ENCODE peak calls at places on chromosome 9, in seven cellular contexts. W, B, U, H, K, N and S are unnamed samples.

GRCh38 chr9:12785251-12785880 is 10.5 kb downstream of the LURAP1L start:
- DNase-seq in W (peak), B (peak), U (peak), H (no peak), K (no peak), N (no peak), S (peak)

GRCh38 chr9:72592501-72593403 is 71.3 kb downstream of the TMC1 start:
- DNase-seq in W (no peak), B (no peak), U (peak), H (no peak), K (peak), N (no peak), S (peak)

GRCh38 chr9:116322521-116322920 is 168.9 kb downstream of the PAPPA start:
- DNase-seq in W (no peak), B (no peak), U (peak), H (no peak), K (no peak), N (peak), S (peak)

GRCh38 chr9:117403403-117403811 is 11.4 kb downstream of the ASTN2 start:
- DNase-seq in W (no peak), B (no peak), U (no peak), H (no peak), K (no peak), N (no peak), S (no peak)

GRCh38 chr9:14156046-14156445 is 157.9 kb downstream of the NFIB start:
- DNase-seq in W (no peak), B (no peak), U (no peak), H (no peak), K (peak), N (no peak), S (no peak)

GRCh38 chr9:35533398-35533797 is 43.5 kb downstream of the RUSC2 start:
- DNase-seq in W (no peak), B (no peak), U (peak), H (peak), K (no peak), N (no peak), S (peak)

GRCh38 chr9:134058716-134059115 is 9.1 kb downstream of the BRD3 start:
- DNase-seq in W (no peak), B (no peak), U (peak), H (no peak), K (no peak), N (no peak), S (peak)

GRCh38 chr9:70553718-70554673 is 139.5 kb upstream of the KLF9 start:
- DNase-seq in W (no peak), B (no peak), U (peak), H (no peak), K (no peak), N (no peak), S (peak)

GRCh38 chr9:124220551-124221451 is 36.9 kb upstream of the NEK6 start:
- DNase-seq in W (no peak), B (no peak), U (peak), H (no peak), K (no peak), N (no peak), S (peak)

GRCh38 chr9:85569988-85570387 is 171.8 kb downstream of the AGTPBP1 start:
- DNase-seq in W (peak), B (no peak), U (no peak), H (no peak), K (no peak), N (peak), S (peak)

GRCh38 chr9:4987996-4988421 is 2.9 kb downstream of the JAK2 start:
- DNase-seq in W (peak), B (no peak), U (peak), H (no peak), K (peak), N (no peak), S (peak)

GRCh38 chr9:84101892-84102632 is 121.5 kb downstream of the RMI1 start:
- DNase-seq in W (no peak), B (no peak), U (no peak), H (no peak), K (no peak), N (no peak), S (no peak)

GRCh38 chr9:1759009-1759408 is 256.1 kb upstream of the SMARCA2 start:
- DNase-seq in W (no peak), B (no peak), U (no peak), H (no peak), K (peak), N (no peak), S (no peak)

GRCh38 chr9:109299901-109300300 is 21.0 kb downstream of the EPB41L4B start:
- DNase-seq in W (no peak), B (no peak), U (no peak), H (no peak), K (no peak), N (no peak), S (no peak)

GRCh38 chr9:122904466-122904822 is 715 bp downstream of the RC3H2 start:
- DNase-seq in W (no peak), B (no peak), U (peak), H (no peak), K (peak), N (no peak), S (peak)

GRCh38 chr9:36135791-36136276 is 699 bp upstream of the GLIPR2 start:
- DNase-seq in W (no peak), B (peak), U (no peak), H (no peak), K (no peak), N (no peak), S (no peak)

GRCh38 chr9:16575878-16576245 is 294.6 kb downstream of the BNC2 start:
- DNase-seq in W (no peak), B (no peak), U (peak), H (no peak), K (no peak), N (no peak), S (no peak)

GRCh38 chr9:134503301-134504105 is 138.1 kb upstream of the COL5A1 start:
- DNase-seq in W (no peak), B (no peak), U (peak), H (no peak), K (no peak), N (no peak), S (no peak)

GRCh38 chr9:69590241-69590640 is 81.9 kb downstream of the APBA1 start:
- DNase-seq in W (no peak), B (no peak), U (no peak), H (no peak), K (no peak), N (no peak), S (no peak)

GRCh38 chr9:93387791-93388190 is 63.7 kb upstream of the FAM120A start:
- DNase-seq in W (no peak), B (peak), U (no peak), H (no peak), K (no peak), N (no peak), S (no peak)

GRCh38 chr9:81028504-81028903 is 660.8 kb downstream of the TLE1 start:
- DNase-seq in W (peak), B (no peak), U (peak), H (no peak), K (no peak), N (peak), S (peak)

GRCh38 chr9:133780962-133781827 is 43.0 kb upstream of the SARDH start:
- DNase-seq in W (no peak), B (peak), U (no peak), H (no peak), K (no peak), N (no peak), S (no peak)

GRCh38 chr9:113511047-113511521 is 47.6 kb downstream of the RGS3 start:
- DNase-seq in W (no peak), B (peak), U (no peak), H (no peak), K (no peak), N (no peak), S (no peak)
- TF ChIP-seq CTCF in W (no peak), B (no peak), U (no peak), H (no peak), K (no peak), N (no peak), S (no peak)

GRCh38 chr9:129202613-129203555 is 24.8 kb upstream of the IER5L start:
- DNase-seq in W (peak), B (peak), U (peak), H (peak), K (peak), N (no peak), S (peak)
- H3K4me3 ChIP-seq in W (peak), B (peak), U (peak), H (peak), K (peak), N (peak), S (peak)

GRCh38 chr9:131008909-131009618 is at the start of gene LAMC3:
- DNase-seq in W (no peak), B (no peak), U (no peak), H (no peak), K (no peak), N (no peak), S (no peak)
- TF ChIP-seq CTCF in W (peak), B (no peak), U (peak), H (peak), K (no peak), N (peak), S (peak)

GRCh38 chr9:135579889-135580660 is 18.5 kb downstream of the PAEP start:
- DNase-seq in W (no peak), B (no peak), U (no peak), H (no peak), K (no peak), N (no peak), S (no peak)
- H3K4me3 ChIP-seq in W (no peak), B (no peak), U (no peak), H (no peak), K (no peak), N (no peak), S (no peak)

DNA sequence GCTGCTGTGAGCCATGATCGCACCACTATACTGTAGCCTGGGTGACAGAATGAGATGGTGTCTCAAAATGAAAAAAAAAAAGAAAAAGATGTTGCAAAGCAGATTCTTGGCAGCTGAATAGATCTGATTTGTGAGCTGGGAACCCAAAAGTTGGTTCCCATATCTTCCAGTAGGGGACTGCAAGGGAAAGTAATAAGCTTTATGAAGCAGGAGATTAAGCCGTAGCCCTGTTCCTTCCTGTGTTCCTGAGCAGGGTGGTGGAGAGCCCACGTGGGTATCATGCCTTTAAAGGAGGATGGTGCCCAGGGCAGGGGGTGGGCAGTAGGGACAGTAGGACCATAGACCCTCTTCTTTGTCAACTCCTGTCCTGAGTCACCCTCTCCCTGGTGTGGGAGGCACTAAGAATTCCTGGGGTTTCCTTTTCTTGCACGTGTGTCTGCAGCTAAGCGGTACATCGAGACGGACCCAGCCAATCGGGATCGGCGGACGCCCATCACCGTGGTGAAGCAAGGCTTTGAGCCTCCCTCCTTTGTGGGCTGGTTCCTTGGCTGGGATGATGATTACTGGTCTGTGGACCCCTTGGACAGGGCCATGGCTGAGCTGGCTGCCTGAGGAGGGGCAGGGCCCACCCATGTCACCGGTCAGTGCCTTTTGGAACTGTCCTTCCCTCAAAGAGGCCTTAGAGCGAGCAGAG is 37.9 kb downstream of the STOM start:
- DNase-seq in W (no peak), B (no peak), U (peak), H (no peak), K (no peak), N (no peak), S (peak)
- TF ChIP-seq CTCF in W (peak), B (no peak), U (peak), H (peak), K (no peak), N (peak), S (peak)

GRCh38 chr9:136720887-136721338 is 8.5 kb downstream of the DIPK1B start:
- DNase-seq in W (no peak), B (no peak), U (no peak), H (no peak), K (no peak), N (no peak), S (no peak)

GRCh38 chr9:136718463-136719211 is 6.3 kb downstream of the DIPK1B start:
- DNase-seq in W (no peak), B (no peak), U (no peak), H (no peak), K (no peak), N (no peak), S (no peak)

GRCh38 chr9:136719212-136719880 is 7.0 kb downstream of the DIPK1B start:
- DNase-seq in W (no peak), B (no peak), U (no peak), H (no peak), K (no peak), N (no peak), S (no peak)

GRCh38 chr9:136721339-136722092 is 9.1 kb downstream of the DIPK1B start:
- DNase-seq in W (no peak), B (no peak), U (peak), H (peak), K (no peak), N (no peak), S (peak)

DNA sequence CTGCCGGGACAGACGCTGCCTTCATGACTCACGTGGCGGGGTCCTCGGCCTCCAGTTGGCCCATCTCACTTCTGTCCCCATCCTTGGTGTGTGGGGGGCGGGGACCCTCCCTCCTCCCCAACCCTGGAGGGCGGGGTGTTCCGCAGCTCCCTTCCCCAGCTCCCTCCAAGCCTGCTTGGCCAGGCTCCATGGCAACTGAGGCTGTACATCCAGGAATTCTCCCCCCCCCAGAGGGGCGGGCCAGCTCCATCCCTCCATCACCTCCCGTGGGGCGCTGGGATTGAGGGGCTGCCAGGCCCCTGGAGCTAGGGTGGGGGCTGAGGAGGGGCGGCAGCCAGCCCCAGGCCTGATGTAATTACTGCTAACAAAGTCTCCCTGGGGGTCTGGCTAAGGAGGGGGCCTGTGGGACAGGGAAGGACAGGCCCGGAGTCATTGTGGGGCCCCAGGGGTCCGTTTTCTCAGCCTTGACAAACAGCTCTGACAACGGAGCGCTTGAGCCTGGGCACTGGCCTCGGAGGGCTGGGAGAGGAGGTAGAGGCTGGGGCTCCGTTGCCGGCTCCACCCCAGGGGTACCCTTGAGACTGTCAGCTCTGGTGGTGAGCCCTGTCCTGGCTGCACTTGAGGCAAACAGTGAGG is 8.0 kb downstream of the DIPK1B start:
- DNase-seq in W (no peak), B (no peak), U (no peak), H (no peak), K (no peak), N (no peak), S (no peak)
- H3K4me3 ChIP-seq in W (no peak), B (no peak), U (no peak), H (no peak), K (no peak), N (no peak), S (no peak)

DNA sequence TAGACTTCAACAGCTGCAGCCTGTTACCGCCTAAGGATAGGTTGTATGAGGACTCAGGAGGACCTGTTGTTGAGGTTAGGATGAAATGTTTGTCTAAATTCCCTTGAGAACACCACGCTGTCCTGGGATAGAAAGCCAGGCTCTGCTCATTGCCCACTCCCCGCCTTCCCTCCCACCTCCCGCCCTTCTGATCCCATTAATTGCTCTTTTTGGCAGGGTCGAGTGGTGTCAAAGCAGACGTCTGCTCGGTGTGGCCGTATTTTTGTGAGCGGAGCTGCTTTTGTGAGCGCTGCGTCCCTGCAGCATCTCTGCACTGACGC is 62.3 kb downstream of the SPATA31C2 start:
- DNase-seq in W (no peak), B (no peak), U (no peak), H (no peak), K (no peak), N (no peak), S (no peak)
- TF ChIP-seq CTCF in W (no peak), B (no peak), U (no peak), H (no peak), K (no peak), N (no peak), S (no peak)

GRCh38 chr9:128705051-128705965 is 3.0 kb downstream of the PKN3 start:
- DNase-seq in W (no peak), B (peak), U (no peak), H (no peak), K (no peak), N (no peak), S (no peak)

GRCh38 chr9:128704356-128704670 is 2.0 kb downstream of the PKN3 start:
- DNase-seq in W (no peak), B (no peak), U (no peak), H (no peak), K (no peak), N (no peak), S (no peak)

GRCh38 chr9:128702445-128702948 is at the start of gene PKN3:
- DNase-seq in W (peak), B (peak), U (peak), H (peak), K (peak), N (no peak), S (peak)

GRCh38 chr9:128702949-128703615 is 779 bp downstream of the PKN3 start:
- DNase-seq in W (no peak), B (peak), U (no peak), H (no peak), K (peak), N (no peak), S (no peak)

DNA sequence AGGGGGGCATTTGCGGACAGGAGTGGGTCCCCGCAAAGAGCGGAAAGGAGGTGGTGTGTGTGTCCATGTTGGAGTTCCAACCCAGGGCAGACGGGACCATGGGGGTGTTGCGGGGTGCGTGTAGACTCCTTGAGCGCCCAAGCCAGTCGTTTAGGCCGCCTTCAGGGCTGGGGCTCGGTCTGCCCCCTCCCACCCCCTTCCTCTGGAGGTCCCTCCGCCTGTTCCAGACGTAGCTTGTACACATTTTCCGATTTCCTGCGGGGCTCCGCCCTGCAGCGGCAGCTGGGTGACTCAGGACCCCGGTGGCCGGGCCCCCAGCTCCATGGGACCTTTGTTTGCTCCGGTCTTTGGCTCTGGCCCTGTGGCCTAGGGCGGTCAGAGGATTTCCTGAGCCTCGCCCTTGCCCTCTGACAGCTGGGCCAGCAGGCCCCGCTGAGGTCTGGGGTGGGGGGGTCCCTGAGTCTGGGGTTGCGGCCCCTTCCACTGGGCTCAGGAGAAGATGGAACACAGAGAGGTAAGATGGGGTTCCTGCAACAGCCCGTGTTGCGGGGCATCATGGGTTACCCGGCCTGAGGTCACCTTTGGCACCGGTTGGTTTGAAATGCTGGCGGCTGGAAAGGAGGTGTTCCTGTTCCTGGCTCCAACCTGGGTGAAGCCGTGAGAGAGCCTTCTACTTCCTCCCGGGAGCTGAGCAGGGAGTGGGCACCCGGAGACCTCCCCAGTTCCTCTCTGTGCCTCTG is 1.5 kb downstream of the PKN3 start:
- DNase-seq in W (no peak), B (peak), U (no peak), H (peak), K (no peak), N (no peak), S (no peak)
- H3K4me3 ChIP-seq in W (peak), B (no peak), U (no peak), H (peak), K (peak), N (peak), S (peak)

DNA sequence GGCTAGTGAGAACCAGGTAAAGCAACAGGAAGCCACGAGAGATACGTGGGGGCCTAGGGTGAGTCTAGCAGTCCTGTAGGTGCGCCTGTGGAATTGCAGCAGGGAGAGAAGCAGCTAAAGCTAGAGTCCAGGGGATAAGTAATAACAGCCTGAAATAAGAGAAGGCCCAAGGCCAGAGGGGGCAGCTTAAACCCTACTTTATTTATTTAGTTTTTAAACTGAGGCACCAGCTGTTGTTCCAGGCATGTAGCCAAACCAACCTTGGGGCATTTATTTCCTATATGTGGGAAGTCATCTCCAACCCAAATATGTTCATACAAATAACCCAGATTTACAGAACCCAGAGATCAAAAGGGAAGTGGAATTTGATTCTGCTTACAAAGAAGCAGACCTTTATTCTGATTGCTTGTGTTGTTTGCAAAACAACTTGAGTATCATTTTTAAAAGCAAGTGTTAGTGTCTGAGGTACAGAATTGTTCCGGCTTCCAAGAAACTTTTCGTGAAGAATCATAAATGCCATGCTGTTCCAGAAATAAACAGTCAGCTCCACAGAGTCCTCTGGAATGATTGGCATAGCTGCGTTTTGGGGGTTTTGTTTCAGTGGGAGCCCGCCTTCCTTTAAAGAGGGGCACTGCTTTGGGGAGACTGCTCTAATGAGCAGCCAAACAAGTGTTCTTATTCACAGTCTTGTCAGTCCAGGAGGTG is 93.3 kb downstream of the GLDC start:
- DNase-seq in W (no peak), B (no peak), U (peak), H (no peak), K (no peak), N (no peak), S (peak)
- TF ChIP-seq CTCF in W (peak), B (no peak), U (peak), H (no peak), K (no peak), N (peak), S (peak)

DNA sequence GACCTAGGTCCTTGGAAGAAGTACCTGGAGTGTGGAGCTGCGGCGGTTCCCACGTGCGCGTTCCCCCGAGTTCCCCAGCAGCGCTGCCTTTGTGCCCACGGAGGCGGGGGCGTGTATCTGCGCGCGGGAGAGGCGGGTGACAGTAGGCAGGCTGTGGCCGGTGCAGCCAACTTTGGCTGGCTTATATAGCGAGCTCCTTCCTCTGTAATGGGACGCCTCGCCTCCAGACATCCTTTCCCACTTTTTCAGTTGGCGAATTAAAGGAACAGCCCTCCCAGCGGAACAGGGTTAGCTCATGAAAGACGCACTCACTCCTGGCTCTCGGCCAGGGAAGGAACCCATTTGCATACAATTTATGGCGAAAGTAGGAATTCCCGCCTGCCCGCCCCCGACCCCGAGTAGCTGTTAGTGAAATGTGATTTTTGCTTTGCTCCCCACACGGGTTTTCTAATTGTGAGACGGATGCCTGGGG is at the start of gene TNC:
- DNase-seq in W (no peak), B (peak), U (peak), H (peak), K (no peak), N (no peak), S (peak)
- H3K4me3 ChIP-seq in W (peak), B (no peak), U (peak), H (peak), K (no peak), N (peak), S (peak)